ENCODE peak calls at places on chromosomes 3 and 15, in nine cellular contexts. S is effector memory CD8-positive, alpha-beta T cell; F is kidney tubule cell; N is pancreas; K is A549; U is amniotic stem cell; J is T-helper 1 cell; H is ACHN; E is left ventricle myocardium superior. G is an unnamed sample.

GRCh38 chr3:42605550-42606173 is 5.2 kb downstream of the NKTR start:
- DNase-seq in J (no peak), H (no peak), F (peak; percentile 12), K (no peak), U (no peak), E (no peak), N (peak; percentile 50), S (no peak), G (no peak)

GRCh38 chr3:120100711-120101110 is 6.5 kb upstream of the GSK3B start:
- DNase-seq in J (no peak), H (no peak), S (no peak), E (no peak), K (no peak), N (no peak), F (no peak), U (no peak), G (no peak)

GRCh38 chr3:63933459-63933858 is 21.3 kb upstream of the SCAANT1 start:
- DNase-seq in H (no peak), E (no peak), U (no peak), N (no peak), J (no peak), K (no peak), F (no peak), S (no peak), G (no peak)

GRCh38 chr3:60282840-60283239 is 968.4 kb downstream of the FHIT start:
- DNase-seq in U (no peak), N (no peak), F (no peak), H (no peak), K (no peak), J (no peak), S (no peak), E (no peak), G (no peak)

GRCh38 chr3:71172951-71173350 is 410.6 kb downstream of the FOXP1 start:
- DNase-seq in S (no peak), H (no peak), N (no peak), F (no peak), J (no peak), U (no peak), K (no peak), E (no peak), G (no peak)

GRCh38 chr3:46812237-46812791 is 50.9 kb downstream of the MYL3 start:
- DNase-seq in K (peak; percentile 21), H (no peak), S (peak; percentile 52), E (peak; percentile 85), F (peak; percentile 74), J (peak; percentile 65), U (no peak), N (peak; percentile 83), G (no peak)

GRCh38 chr15:67997996-67998395 is 56.1 kb upstream of the PIAS1 start:
- DNase-seq in N (no peak), S (no peak), H (no peak), J (no peak), F (peak; percentile 12), E (no peak), U (no peak), K (peak; percentile 47), G (no peak)

GRCh38 chr3:31027191-31027761 is 132.8 kb upstream of the GADL1 start:
- DNase-seq in J (no peak), K (no peak), F (no peak), H (no peak), S (no peak), E (no peak), N (no peak), U (no peak), G (no peak)

GRCh38 chr3:71585891-71586809 is 2.6 kb upstream of the FOXP1 start:
- DNase-seq in U (no peak), E (no peak), K (no peak), H (peak; percentile 27), F (peak; percentile 58), J (peak; percentile 10), N (no peak), S (peak; percentile 18), G (no peak)

GRCh38 chr3:150779402-150779858 is 16.5 kb upstream of the SIAH2 start:
- DNase-seq in E (no peak), N (no peak), K (no peak), H (no peak), F (no peak), S (no peak), J (no peak), U (no peak), G (no peak)

GRCh38 chr15:58611731-58612676 is 137.5 kb downstream of the ADAM10 start:
- DNase-seq in J (no peak), S (no peak), K (no peak), N (no peak), E (no peak), H (no peak), U (no peak), F (peak; percentile 15), G (no peak)